ENCODE peak calls at places on chromosomes 5 and 9, in ten cellular contexts. H is ovary, T is body of pancreas, A is OCI-LY7, D is heart right ventricle, E is astrocyte of the spinal cord, U is coronary artery, L is sigmoid colon, B is adrenal gland, S is cardiac fibroblast. O is an unnamed sample.

GRCh38 chr5:6900828-6901227 is 187.6 kb downstream of the TENT4A start:
- DNase-seq in A (no peak), U (no peak), D (no peak), S (no peak), H (no peak), E (no peak), L (no peak), B (no peak), T (peak), O (no peak)

GRCh38 chr5:149540098-149540497 is 11.1 kb downstream of the CSNK1A1 start:
- DNase-seq in U (no peak), D (no peak), S (no peak), E (no peak), H (no peak), L (no peak), B (no peak), A (no peak), T (no peak), O (no peak)

GRCh38 chr5:15566789-15567188 is 66.8 kb downstream of the FBXL7 start:
- DNase-seq in U (no peak), T (no peak), L (no peak), D (no peak), H (no peak), E (no peak), S (no peak), A (no peak), B (no peak), O (no peak)

GRCh38 chr5:116361171-116361967 is 213.3 kb downstream of the SEMA6A start:
- DNase-seq in B (peak), E (peak), L (peak), H (peak), U (no peak), S (peak), D (peak), T (peak), A (no peak), O (no peak)

GRCh38 chr5:168946363-168946762 is 354.6 kb downstream of the SLIT3 start:
- DNase-seq in U (no peak), A (no peak), H (no peak), E (no peak), S (peak), B (no peak), T (no peak), L (no peak), D (no peak), O (no peak)

GRCh38 chr9:107276966-107277710 is 5.9 kb upstream of the RAD23B start:
- DNase-seq in E (no peak), B (no peak), D (no peak), U (no peak), S (peak), A (no peak), T (no peak), H (no peak), L (no peak), O (no peak)

GRCh38 chr5:144832416-144832815 is 661.7 kb downstream of the KCTD16 start:
- DNase-seq in A (no peak), E (no peak), H (no peak), U (no peak), D (no peak), S (no peak), L (no peak), T (no peak), B (no peak), O (no peak)

GRCh38 chr5:135426102-135427082 is 20.8 kb downstream of the DCANP1 start:
- DNase-seq in H (no peak), D (no peak), E (peak), L (no peak), B (no peak), A (peak), U (no peak), T (no peak), S (peak), O (no peak)

GRCh38 chr5:10623305-10623910 is 59.5 kb downstream of the ANKRD33B start:
- DNase-seq in H (no peak), L (no peak), T (no peak), U (no peak), D (no peak), S (no peak), B (no peak), A (no peak), E (no peak), O (no peak)

GRCh38 chr5:9922719-9923118 is 292.6 kb upstream of the TAS2R1 start:
- DNase-seq in E (no peak), T (no peak), S (no peak), L (no peak), U (no peak), D (no peak), A (no peak), B (no peak), H (no peak), O (no peak)

GRCh38 chr5:179497636-179498365 is 52.6 kb upstream of the RUFY1 start:
- DNase-seq in H (no peak), D (no peak), L (no peak), B (no peak), S (no peak), T (no peak), A (no peak), E (no peak), U (no peak), O (no peak)

GRCh38 chr5:67494186-67494842 is 297.7 kb upstream of the CD180 start:
- DNase-seq in H (no peak), U (no peak), B (no peak), L (peak), S (no peak), D (no peak), T (no peak), A (no peak), E (no peak), O (no peak)

GRCh38 chr5:67495072-67495471 is 298.5 kb upstream of the CD180 start:
- DNase-seq in B (no peak), H (no peak), L (no peak), A (no peak), D (no peak), U (no peak), T (no peak), E (no peak), S (no peak), O (no peak)

GRCh38 chr5:67490543-67491321 is 294.1 kb upstream of the CD180 start:
- DNase-seq in L (no peak), A (no peak), S (no peak), E (no peak), H (no peak), U (no peak), T (no peak), D (no peak), B (no peak), O (no peak)

GRCh38 chr5:67496051-67496450 is 299.5 kb upstream of the CD180 start:
- DNase-seq in D (no peak), T (no peak), B (no peak), A (no peak), E (no peak), H (no peak), L (no peak), S (no peak), U (no peak), O (no peak)

DNA sequence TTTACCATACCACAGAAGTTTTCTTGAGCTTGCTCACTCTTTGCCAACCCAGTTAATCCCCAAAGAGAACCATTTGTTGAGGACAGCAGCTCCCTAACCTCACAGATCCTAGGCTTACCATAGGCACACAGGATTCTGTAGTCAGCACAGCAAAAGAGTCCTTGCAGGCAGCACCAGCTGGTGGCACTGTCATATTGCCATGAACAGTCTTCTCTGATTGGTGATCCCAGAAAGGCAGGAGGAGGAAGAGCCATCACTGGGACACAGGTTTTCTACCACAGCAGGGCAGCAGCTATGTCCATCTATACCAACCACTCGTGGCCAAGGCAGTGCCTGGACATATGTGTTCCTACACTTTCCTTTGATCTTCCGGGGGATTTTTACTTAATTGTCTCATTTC is 297.1 kb upstream of the CD180 start:
- DNase-seq in T (no peak), E (peak), D (peak), U (no peak), H (no peak), A (no peak), L (no peak), S (peak), B (no peak), O (no peak)
- TF ChIP-seq CTCF in T (peak), E (peak), D (peak), U (no peak), H (no peak), A (no peak), L (peak), S (peak), B (peak), O (no peak)

GRCh38 chr5:88824141-88824540 is 58.8 kb downstream of the MEF2C start:
- DNase-seq in U (no peak), B (no peak), H (no peak), T (no peak), D (no peak), L (no peak), E (no peak), A (no peak), S (no peak), O (no peak)

GRCh38 chr5:88826959-88827585 is 55.9 kb downstream of the MEF2C start:
- DNase-seq in B (peak), T (no peak), A (peak), L (peak), E (peak), U (no peak), D (peak), H (no peak), S (peak), O (peak)

GRCh38 chr5:88827997-88828396 is 55.0 kb downstream of the MEF2C start:
- DNase-seq in L (no peak), E (peak), A (no peak), H (no peak), S (no peak), U (no peak), D (no peak), B (no peak), T (no peak), O (no peak)

GRCh38 chr5:88824892-88825781 is 57.8 kb downstream of the MEF2C start:
- DNase-seq in L (no peak), U (no peak), T (no peak), S (peak), A (no peak), D (no peak), E (peak), B (no peak), H (no peak), O (no peak)

GRCh38 chr5:88825782-88826110 is 57.2 kb downstream of the MEF2C start:
- DNase-seq in E (no peak), H (no peak), T (no peak), D (no peak), B (peak), A (no peak), L (no peak), U (no peak), S (no peak), O (no peak)
- H3K4me3 ChIP-seq in E (no peak), H (no peak), T (no peak), D (no peak), B (no peak), A (peak), L (no peak), U (peak), S (no peak), O (no peak)

GRCh38 chr5:142141463-142141862 is 32.9 kb downstream of the NDFIP1 start:
- DNase-seq in E (no peak), D (no peak), S (no peak), A (peak), U (no peak), T (no peak), H (no peak), B (no peak), L (no peak), O (no peak)

GRCh38 chr5:142145106-142145900 is 36.7 kb downstream of the NDFIP1 start:
- DNase-seq in S (peak), A (peak), E (peak), L (peak), U (no peak), T (peak), B (peak), H (peak), D (no peak), O (no peak)

GRCh38 chr5:142149363-142149762 is 40.8 kb downstream of the NDFIP1 start:
- DNase-seq in S (no peak), U (no peak), D (no peak), A (no peak), B (no peak), E (no peak), T (no peak), H (no peak), L (no peak), O (no peak)

GRCh38 chr5:142143878-142144277 is 35.3 kb downstream of the NDFIP1 start:
- DNase-seq in L (no peak), B (no peak), H (no peak), S (peak), D (no peak), T (no peak), U (no peak), A (peak), E (peak), O (no peak)
- TF ChIP-seq CTCF in L (peak), B (peak), H (peak), S (peak), D (peak), T (peak), U (no peak), A (peak), E (peak), O (no peak)

DNA sequence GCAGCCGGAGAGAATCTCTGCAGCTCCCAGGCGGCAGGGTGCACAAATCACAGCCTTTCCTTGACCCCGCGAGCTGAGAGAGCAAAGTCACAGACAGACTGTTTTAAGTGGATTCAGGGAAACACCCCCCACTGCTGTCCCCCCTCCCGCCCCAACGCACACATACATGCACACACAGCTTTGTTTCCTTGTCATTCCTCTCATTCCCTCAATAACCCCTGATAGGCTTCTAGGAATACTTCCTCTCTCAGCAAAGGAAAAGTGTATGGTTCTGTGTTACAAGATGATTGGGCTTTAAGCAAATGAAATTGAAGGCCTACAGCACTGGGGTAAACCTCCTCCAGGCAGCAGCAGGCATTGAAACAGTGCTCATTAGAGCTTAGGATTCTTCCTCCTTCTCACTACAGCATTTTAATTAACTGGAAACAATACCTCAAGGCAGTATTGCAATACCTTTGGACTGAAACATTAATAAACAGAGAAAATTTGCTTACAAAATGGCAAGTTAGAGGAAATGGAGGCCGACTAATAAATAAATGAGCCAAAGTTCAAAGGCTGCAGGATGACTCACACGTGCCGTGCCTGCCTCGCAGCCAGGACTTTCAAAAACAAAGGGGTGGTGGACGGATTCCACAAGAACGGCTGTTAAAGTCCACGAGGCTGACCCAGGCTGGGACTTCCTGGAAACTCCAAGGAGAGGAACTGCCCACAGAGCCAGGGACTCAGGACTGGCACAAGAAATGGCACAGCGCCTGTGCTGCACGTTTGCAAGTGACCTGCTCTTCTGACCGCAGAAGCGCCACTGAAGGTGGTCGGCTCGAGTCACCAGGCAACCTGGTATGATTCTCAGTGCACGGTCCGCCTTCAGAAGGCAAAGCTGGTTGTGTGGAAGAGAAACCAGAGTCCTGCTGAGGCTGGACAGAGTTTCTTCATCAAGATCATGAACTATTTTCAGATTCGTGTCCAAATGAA is 236.2 kb downstream of the SYK start:
- DNase-seq in E (peak), B (peak), U (peak), D (no peak), A (peak), T (peak), L (peak), S (peak), H (peak), O (peak)
- H3K4me3 ChIP-seq in E (no peak), B (no peak), U (peak), D (no peak), A (no peak), T (no peak), L (no peak), S (no peak), H (no peak), O (no peak)

GRCh38 chr9:98795970-98796363 is 388 bp downstream of the ANKS6 start:
- DNase-seq in H (peak), S (no peak), E (no peak), A (peak), T (peak), D (peak), B (peak), U (no peak), L (no peak), O (peak)

GRCh38 chr9:98793031-98793430 is 3.3 kb downstream of the ANKS6 start:
- DNase-seq in B (no peak), A (no peak), S (no peak), T (no peak), D (no peak), U (no peak), H (no peak), L (no peak), E (no peak), O (peak)

GRCh38 chr9:98795295-98795955 is 930 bp downstream of the ANKS6 start:
- DNase-seq in T (no peak), L (no peak), B (no peak), E (no peak), U (peak), S (no peak), D (no peak), H (no peak), A (no peak), O (no peak)

GRCh38 chr9:98796364-98797101 is at the start of gene ANKS6:
- DNase-seq in B (peak), S (peak), H (peak), E (peak), T (peak), L (peak), A (peak), U (peak), D (peak), O (no peak)

DNA sequence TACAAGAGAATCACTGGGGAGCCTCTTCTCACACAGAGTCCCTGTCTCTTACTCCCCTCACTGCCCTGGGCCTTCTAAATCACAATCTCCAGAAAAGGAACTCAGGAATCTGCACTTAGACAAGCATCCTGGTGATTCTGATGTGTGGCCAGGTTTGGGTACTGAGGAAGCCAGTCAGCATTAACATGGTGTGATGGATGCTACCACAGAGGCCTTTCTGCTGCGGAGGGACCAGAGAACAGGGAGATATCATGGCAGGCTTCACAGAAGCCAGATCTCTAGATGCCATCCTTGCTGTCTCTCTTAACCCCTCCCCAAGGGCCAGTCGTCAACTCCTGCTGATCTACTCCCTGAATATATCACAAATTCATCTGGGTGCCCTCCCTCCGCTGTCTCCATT is 1.6 kb downstream of the ANKS6 start:
- DNase-seq in S (no peak), D (no peak), U (peak), H (no peak), A (no peak), L (no peak), T (no peak), B (no peak), E (no peak), O (peak)
- TF ChIP-seq CTCF in S (no peak), D (no peak), U (no peak), H (no peak), A (no peak), L (no peak), T (no peak), B (no peak), E (no peak), O (no peak)

GRCh38 chr9:16705121-16705604 is 165.3 kb downstream of the BNC2 start:
- DNase-seq in S (peak), B (peak), T (peak), E (peak), H (peak), D (peak), U (peak), A (no peak), L (peak), O (peak)
- H3K4me3 ChIP-seq in S (peak), B (no peak), T (no peak), E (peak), H (peak), D (peak), U (peak), A (no peak), L (peak), O (no peak)

GRCh38 chr9:21077842-21078241 is at the start of gene IFNB1:
- DNase-seq in S (no peak), H (no peak), T (no peak), D (no peak), E (no peak), B (no peak), U (no peak), A (no peak), L (no peak), O (no peak)

GRCh38 chr9:21075484-21075883 is 2.3 kb downstream of the IFNB1 start:
- DNase-seq in T (no peak), D (no peak), U (no peak), E (no peak), H (no peak), A (no peak), S (no peak), L (no peak), B (no peak), O (no peak)

GRCh38 chr9:21081451-21081850 is 3.7 kb upstream of the IFNB1 start:
- DNase-seq in B (no peak), L (no peak), E (no peak), D (no peak), U (no peak), H (no peak), A (no peak), S (no peak), T (no peak), O (no peak)

GRCh38 chr9:21080793-21081192 is 3.1 kb upstream of the IFNB1 start:
- DNase-seq in E (no peak), T (no peak), D (no peak), L (no peak), H (no peak), B (no peak), S (no peak), U (no peak), A (no peak), O (no peak)

GRCh38 chr9:21078702-21079101 is 960 bp upstream of the IFNB1 start:
- DNase-seq in L (no peak), S (no peak), A (peak), D (no peak), E (no peak), H (no peak), T (no peak), B (no peak), U (no peak), O (no peak)
- TF ChIP-seq CTCF in L (no peak), S (no peak), A (peak), D (no peak), E (no peak), H (no peak), T (no peak), B (no peak), U (no peak), O (no peak)

GRCh38 chr9:127876764-127877562 is 512 bp downstream of the AK1 start:
- DNase-seq in E (no peak), T (peak), A (no peak), D (peak), U (no peak), L (peak), S (no peak), B (no peak), H (peak), O (no peak)
- H3K4me3 ChIP-seq in E (peak), T (peak), A (no peak), D (peak), U (peak), L (peak), S (peak), B (no peak), H (peak), O (peak)

GRCh38 chr9:124312290-124313265 is 54.8 kb downstream of the NEK6 start:
- DNase-seq in U (no peak), D (no peak), E (no peak), L (no peak), H (no peak), A (no peak), S (no peak), B (no peak), T (no peak), O (no peak)

GRCh38 chr9:124313940-124314339 is 56.2 kb downstream of the NEK6 start:
- DNase-seq in T (no peak), A (no peak), E (no peak), H (no peak), L (no peak), B (no peak), U (no peak), D (no peak), S (no peak), O (no peak)

GRCh38 chr9:124308606-124309310 is 51.0 kb downstream of the NEK6 start:
- DNase-seq in T (no peak), L (no peak), H (no peak), D (no peak), U (no peak), E (no peak), S (no peak), A (no peak), B (no peak), O (no peak)

GRCh38 chr9:124309665-124310064 is 51.9 kb downstream of the NEK6 start:
- DNase-seq in T (no peak), E (peak), U (no peak), L (no peak), S (peak), D (no peak), B (no peak), H (no peak), A (no peak), O (no peak)

GRCh38 chr9:124311283-124311682 is 53.5 kb downstream of the NEK6 start:
- DNase-seq in B (no peak), E (no peak), L (no peak), T (no peak), H (no peak), U (no peak), D (no peak), A (no peak), S (no peak), O (no peak)
- TF ChIP-seq CTCF in B (no peak), E (no peak), L (no peak), T (no peak), H (no peak), U (no peak), D (no peak), A (peak), S (no peak), O (no peak)